ENCODE peak calls at places on chromosomes 6 and 20, in four cellular contexts. I, P, K and W are unnamed samples.
A peak's percentile ranks its signal among the peaks of the same experiment; 100 is the strongest.

GRCh38 chr6:21219241-21219640 is 374.3 kb upstream of the SOX4 start:
- DNase-seq in I (no peak), P (no peak), K (no peak), W (no peak)

GRCh38 chr20:46757754-46758678 is 48.6 kb downstream of the SLC2A10 start:
- DNase-seq in I (peak; percentile 62), P (peak; percentile 45), K (peak; percentile 39), W (peak; percentile 37)

GRCh38 chr6:143549221-143549620 is 37.7 kb upstream of the FUCA2 start:
- DNase-seq in I (peak; percentile 72), P (no peak), K (no peak), W (peak; percentile 54)

GRCh38 chr6:136723780-136724179 is 68.5 kb downstream of the MAP3K5 start:
- DNase-seq in I (peak; percentile 20), P (no peak), K (peak; percentile 14), W (peak; percentile 58)

GRCh38 chr20:22418738-22419137 is 165.6 kb downstream of the FOXA2 start:
- DNase-seq in I (no peak), P (no peak), K (no peak), W (no peak)

GRCh38 chr20:25000268-25000801 is 7.8 kb upstream of the APMAP start:
- DNase-seq in I (peak; percentile 92), P (no peak), K (peak; percentile 26), W (peak; percentile 91)

GRCh38 chr6:167898673-167899311 is 72.1 kb downstream of the AFDN start:
- DNase-seq in I (peak; percentile 50), P (no peak), K (peak; percentile 46), W (peak; percentile 66)

GRCh38 chr6:100269189-100269588 is 195.5 kb downstream of the SIM1 start:
- DNase-seq in I (peak; percentile 77), P (no peak), K (no peak), W (peak; percentile 76)

GRCh38 chr20:3687655-3688054 is 5.8 kb upstream of the ADAM33 start:
- DNase-seq in I (peak; percentile 78), P (no peak), K (no peak), W (peak; percentile 54)

GRCh38 chr6:100458841-100459154 is 5.9 kb downstream of the SIM1 start:
- DNase-seq in I (no peak), P (no peak), K (no peak), W (no peak)

GRCh38 chr20:53708129-53708968 is 114.7 kb upstream of the ZNF217 start:
- DNase-seq in I (peak; percentile 93), P (peak; percentile 26), K (peak; percentile 64), W (peak; percentile 92)

GRCh38 chr6:142395768-142396231 is 94.0 kb downstream of the ADGRG6 start:
- DNase-seq in I (peak; percentile 46), P (no peak), K (no peak), W (peak; percentile 28)